ENCODE peak calls at places on chromosomes 4 and X, in nine cellular contexts. One of them, this sample, is unnamed.

GRCh38 chr4:78356251-78356650 is 195.3 kb upstream of the ANXA3 start:
- DNase-seq in SK-N-SH: no peak
- DNase-seq in MM.1S: no peak
- DNase-seq in neural progenitor cell: no peak
- DNase-seq in GM23248: no peak
- DNase-seq in HCT116: no peak
- DNase-seq in PC-3: no peak
- DNase-seq in GM23338: no peak
- DNase-seq in OCI-LY7: no peak
- DNase-seq in this sample: no peak

GRCh38 chr4:184450743-184451142 is 23.6 kb downstream of the IRF2 start:
- DNase-seq in GM23248: peak; percentile 40
- DNase-seq in SK-N-SH: peak; percentile 59
- DNase-seq in MM.1S: no peak
- DNase-seq in OCI-LY7: no peak
- DNase-seq in HCT116: no peak
- DNase-seq in PC-3: no peak
- DNase-seq in GM23338: no peak
- DNase-seq in neural progenitor cell: no peak
- DNase-seq in this sample: no peak

GRCh38 chr4:158193171-158193749 is 17.0 kb upstream of the TMEM144 start:
- DNase-seq in MM.1S: peak; percentile 55
- DNase-seq in OCI-LY7: peak; percentile 13
- DNase-seq in GM23248: peak; percentile 39
- DNase-seq in PC-3: peak; percentile 62
- DNase-seq in GM23338: peak; percentile 60
- DNase-seq in neural progenitor cell: peak; percentile 39
- DNase-seq in HCT116: peak; percentile 40
- DNase-seq in SK-N-SH: peak; percentile 30
- DNase-seq in this sample: peak; percentile 43

GRCh38 chrX:77441479-77441878 is 5.7 kb upstream of the FGF16 start:
- DNase-seq in PC-3: no peak
- DNase-seq in GM23338: no peak
- DNase-seq in MM.1S: no peak
- DNase-seq in GM23248: no peak
- DNase-seq in HCT116: no peak
- DNase-seq in neural progenitor cell: no peak
- DNase-seq in SK-N-SH: no peak
- DNase-seq in OCI-LY7: no peak
- DNase-seq in this sample: no peak

GRCh38 chrX:38513087-38513742 is 48.1 kb upstream of the TSPAN7 start:
- DNase-seq in neural progenitor cell: no peak
- DNase-seq in SK-N-SH: no peak
- DNase-seq in OCI-LY7: no peak
- DNase-seq in GM23338: no peak
- DNase-seq in HCT116: no peak
- DNase-seq in GM23248: no peak
- DNase-seq in MM.1S: no peak
- DNase-seq in PC-3: peak; percentile 10
- DNase-seq in this sample: peak; percentile 39

GRCh38 chr4:174152717-174153466 is 130.6 kb downstream of the FBXO8 start:
- DNase-seq in GM23338: peak; percentile 54
- DNase-seq in neural progenitor cell: peak; percentile 69
- DNase-seq in OCI-LY7: no peak
- DNase-seq in PC-3: no peak
- DNase-seq in GM23248: no peak
- DNase-seq in HCT116: no peak
- DNase-seq in SK-N-SH: no peak
- DNase-seq in MM.1S: no peak
- DNase-seq in this sample: no peak

GRCh38 chr4:108700358-108700757 is 50.0 kb downstream of the OSTC start:
- DNase-seq in GM23248: peak; percentile 45
- DNase-seq in GM23338: no peak
- DNase-seq in HCT116: no peak
- DNase-seq in neural progenitor cell: no peak
- DNase-seq in SK-N-SH: peak; percentile 17
- DNase-seq in OCI-LY7: no peak
- DNase-seq in PC-3: peak; percentile 7
- DNase-seq in MM.1S: no peak
- DNase-seq in this sample: no peak

GRCh38 chr4:186104114-186104894 is at the start of gene FAM149A:
- DNase-seq in OCI-LY7: no peak
- DNase-seq in GM23248: peak; percentile 12
- DNase-seq in PC-3: no peak
- DNase-seq in HCT116: peak; percentile 19
- DNase-seq in GM23338: peak; percentile 83
- DNase-seq in SK-N-SH: no peak
- DNase-seq in neural progenitor cell: peak; percentile 57
- DNase-seq in MM.1S: peak; percentile 83
- DNase-seq in this sample: peak; percentile 73

GRCh38 chr4:144223129-144223528 is 82.6 kb upstream of the GYPA start:
- DNase-seq in SK-N-SH: no peak
- DNase-seq in HCT116: no peak
- DNase-seq in neural progenitor cell: no peak
- DNase-seq in GM23248: no peak
- DNase-seq in OCI-LY7: no peak
- DNase-seq in GM23338: no peak
- DNase-seq in MM.1S: no peak
- DNase-seq in PC-3: no peak
- DNase-seq in this sample: no peak

GRCh38 chrX:120419465-120419864 is 49.6 kb downstream of the LAMP2 start:
- DNase-seq in SK-N-SH: no peak
- DNase-seq in HCT116: no peak
- DNase-seq in MM.1S: peak; percentile 79
- DNase-seq in GM23338: no peak
- DNase-seq in OCI-LY7: peak; percentile 77
- DNase-seq in GM23248: no peak
- DNase-seq in neural progenitor cell: no peak
- DNase-seq in PC-3: no peak
- DNase-seq in this sample: no peak

GRCh38 chrX:100407784-100408642 is 2.1 kb downstream of the PCDH19 start:
- DNase-seq in MM.1S: no peak
- DNase-seq in OCI-LY7: no peak
- DNase-seq in GM23338: peak; percentile 36
- DNase-seq in neural progenitor cell: peak; percentile 21
- DNase-seq in PC-3: no peak
- DNase-seq in GM23248: no peak
- DNase-seq in SK-N-SH: no peak
- DNase-seq in HCT116: no peak
- DNase-seq in this sample: no peak

GRCh38 chr4:108155373-108155772 is 13.4 kb downstream of the LEF1 start:
- DNase-seq in OCI-LY7: no peak
- DNase-seq in PC-3: no peak
- DNase-seq in GM23338: peak; percentile 81
- DNase-seq in GM23248: no peak
- DNase-seq in MM.1S: no peak
- DNase-seq in SK-N-SH: no peak
- DNase-seq in neural progenitor cell: peak; percentile 76
- DNase-seq in HCT116: no peak
- DNase-seq in this sample: peak; percentile 50

GRCh38 chr4:158599150-158599549 is 72.5 kb downstream of the C4orf46 start:
- DNase-seq in neural progenitor cell: no peak
- DNase-seq in GM23248: peak; percentile 28
- DNase-seq in OCI-LY7: no peak
- DNase-seq in SK-N-SH: no peak
- DNase-seq in HCT116: no peak
- DNase-seq in GM23338: no peak
- DNase-seq in MM.1S: no peak
- DNase-seq in PC-3: peak; percentile 13
- DNase-seq in this sample: no peak

GRCh38 chrX:133523094-133523493 is 107.8 kb upstream of the GPC4 start:
- DNase-seq in GM23338: no peak
- DNase-seq in SK-N-SH: no peak
- DNase-seq in neural progenitor cell: no peak
- DNase-seq in PC-3: peak; percentile 41
- DNase-seq in MM.1S: no peak
- DNase-seq in HCT116: no peak
- DNase-seq in GM23248: peak; percentile 21
- DNase-seq in OCI-LY7: no peak
- DNase-seq in this sample: no peak

GRCh38 chr4:10737335-10737734 is 52.8 kb upstream of the CLNK start:
- DNase-seq in PC-3: no peak
- DNase-seq in neural progenitor cell: no peak
- DNase-seq in SK-N-SH: no peak
- DNase-seq in MM.1S: no peak
- DNase-seq in GM23338: peak; percentile 1
- DNase-seq in GM23248: peak; percentile 5
- DNase-seq in HCT116: no peak
- DNase-seq in OCI-LY7: no peak
- DNase-seq in this sample: no peak

GRCh38 chr4:3766207-3766790 is at the start of gene ADRA2C:
- DNase-seq in GM23248: peak; percentile 59
- DNase-seq in OCI-LY7: no peak
- DNase-seq in SK-N-SH: peak; percentile 87
- DNase-seq in MM.1S: no peak
- DNase-seq in HCT116: no peak
- DNase-seq in GM23338: peak; percentile 51
- DNase-seq in neural progenitor cell: peak; percentile 68
- DNase-seq in PC-3: no peak
- DNase-seq in this sample: peak; percentile 79

GRCh38 chr4:77618383-77619241 is 13.0 kb downstream of the CXCL13 start:
- DNase-seq in SK-N-SH: peak; percentile 68
- DNase-seq in OCI-LY7: peak; percentile 70
- DNase-seq in MM.1S: peak; percentile 71
- DNase-seq in GM23248: peak; percentile 82
- DNase-seq in GM23338: peak; percentile 92
- DNase-seq in neural progenitor cell: peak; percentile 86
- DNase-seq in PC-3: peak; percentile 83
- DNase-seq in HCT116: peak; percentile 67
- DNase-seq in this sample: peak; percentile 91

GRCh38 chrX:45715787-45716186 is 515.1 kb upstream of the DIPK2B start:
- DNase-seq in SK-N-SH: no peak
- DNase-seq in OCI-LY7: no peak
- DNase-seq in neural progenitor cell: no peak
- DNase-seq in MM.1S: no peak
- DNase-seq in GM23248: peak; percentile 51
- DNase-seq in HCT116: no peak
- DNase-seq in GM23338: no peak
- DNase-seq in PC-3: peak; percentile 72
- DNase-seq in this sample: no peak

GRCh38 chr4:151676301-151676700 is 84.5 kb downstream of the GATB start:
- DNase-seq in GM23338: no peak
- DNase-seq in PC-3: peak; percentile 75
- DNase-seq in GM23248: peak; percentile 95
- DNase-seq in SK-N-SH: no peak
- DNase-seq in OCI-LY7: no peak
- DNase-seq in neural progenitor cell: no peak
- DNase-seq in MM.1S: no peak
- DNase-seq in HCT116: peak; percentile 8
- DNase-seq in this sample: no peak

GRCh38 chrX:115576676-115577075 is 15.7 kb downstream of the PLS3 start:
- DNase-seq in GM23248: no peak
- DNase-seq in OCI-LY7: no peak
- DNase-seq in HCT116: no peak
- DNase-seq in GM23338: no peak
- DNase-seq in SK-N-SH: no peak
- DNase-seq in MM.1S: no peak
- DNase-seq in PC-3: no peak
- DNase-seq in neural progenitor cell: no peak
- DNase-seq in this sample: no peak
- H3K27ac ChIP-seq in GM23248: no peak overlapping the region
- H3K27ac ChIP-seq in OCI-LY7: no peak overlapping the region
- H3K27ac ChIP-seq in HCT116: no peak overlapping the region
- H3K27ac ChIP-seq in GM23338: no peak overlapping the region
- H3K27ac ChIP-seq in SK-N-SH: no peak overlapping the region
- H3K27ac ChIP-seq in MM.1S: no peak overlapping the region
- H3K27ac ChIP-seq in PC-3: peak overlapping the region; percentile 97
- H3K27ac ChIP-seq in neural progenitor cell: no peak overlapping the region
- H3K27ac ChIP-seq in this sample: no peak overlapping the region

GRCh38 chr4:128285085-128286023 is 2.3 kb downstream of the PGRMC2 start:
- DNase-seq in GM23248: peak; percentile 85
- DNase-seq in neural progenitor cell: no peak
- DNase-seq in GM23338: no peak
- DNase-seq in OCI-LY7: no peak
- DNase-seq in SK-N-SH: no peak
- DNase-seq in HCT116: no peak
- DNase-seq in PC-3: peak; percentile 27
- DNase-seq in MM.1S: no peak
- DNase-seq in this sample: peak; percentile 35
- TF ChIP-seq EZH2phosphoT487 in GM23248: no peak
- TF ChIP-seq EZH2phosphoT487 in neural progenitor cell: no peak
- TF ChIP-seq EZH2phosphoT487 in GM23338: no peak
- TF ChIP-seq EZH2phosphoT487 in OCI-LY7: no peak
- TF ChIP-seq EZH2phosphoT487 in SK-N-SH: no peak
- TF ChIP-seq EZH2phosphoT487 in HCT116: no peak
- TF ChIP-seq EZH2phosphoT487 in PC-3: no peak
- TF ChIP-seq EZH2phosphoT487 in MM.1S: no peak
- TF ChIP-seq EZH2phosphoT487 in this sample: no peak

GRCh38 chr4:75729836-75730235 is 5.5 kb downstream of the USO1 start:
- DNase-seq in PC-3: no peak
- DNase-seq in MM.1S: no peak
- DNase-seq in GM23338: no peak
- DNase-seq in SK-N-SH: no peak
- DNase-seq in OCI-LY7: no peak
- DNase-seq in GM23248: no peak
- DNase-seq in HCT116: no peak
- DNase-seq in neural progenitor cell: no peak
- DNase-seq in this sample: no peak
- H3K27ac ChIP-seq in PC-3: no peak overlapping the region
- H3K27ac ChIP-seq in MM.1S: no peak overlapping the region
- H3K27ac ChIP-seq in GM23338: no peak overlapping the region
- H3K27ac ChIP-seq in SK-N-SH: no peak overlapping the region
- H3K27ac ChIP-seq in OCI-LY7: no peak overlapping the region
- H3K27ac ChIP-seq in GM23248: no peak overlapping the region
- H3K27ac ChIP-seq in HCT116: no peak overlapping the region
- H3K27ac ChIP-seq in neural progenitor cell: no peak overlapping the region
- H3K27ac ChIP-seq in this sample: peak overlapping the region; percentile 30

GRCh38 chr4:41057456-41057855 is 156.9 kb downstream of the APBB2 start:
- DNase-seq in OCI-LY7: no peak
- DNase-seq in PC-3: peak; percentile 10
- DNase-seq in neural progenitor cell: no peak
- DNase-seq in MM.1S: no peak
- DNase-seq in GM23338: no peak
- DNase-seq in SK-N-SH: no peak
- DNase-seq in HCT116: no peak
- DNase-seq in GM23248: peak; percentile 33
- DNase-seq in this sample: no peak

GRCh38 chr4:41060352-41061318 is 153.7 kb downstream of the APBB2 start:
- DNase-seq in neural progenitor cell: no peak
- DNase-seq in GM23338: no peak
- DNase-seq in OCI-LY7: no peak
- DNase-seq in GM23248: peak; percentile 62
- DNase-seq in MM.1S: no peak
- DNase-seq in HCT116: no peak
- DNase-seq in SK-N-SH: no peak
- DNase-seq in PC-3: no peak
- DNase-seq in this sample: no peak

GRCh38 chr4:41064953-41065352 is 149.4 kb downstream of the APBB2 start:
- DNase-seq in neural progenitor cell: no peak
- DNase-seq in MM.1S: no peak
- DNase-seq in GM23338: no peak
- DNase-seq in OCI-LY7: no peak
- DNase-seq in GM23248: no peak
- DNase-seq in PC-3: no peak
- DNase-seq in HCT116: no peak
- DNase-seq in SK-N-SH: no peak
- DNase-seq in this sample: no peak

GRCh38 chr4:41058426-41058825 is 155.9 kb downstream of the APBB2 start:
- DNase-seq in GM23338: no peak
- DNase-seq in GM23248: peak; percentile 26
- DNase-seq in SK-N-SH: no peak
- DNase-seq in MM.1S: no peak
- DNase-seq in neural progenitor cell: no peak
- DNase-seq in OCI-LY7: no peak
- DNase-seq in PC-3: no peak
- DNase-seq in HCT116: no peak
- DNase-seq in this sample: no peak

GRCh38 chr4:41061482-41062185 is 152.7 kb downstream of the APBB2 start:
- DNase-seq in neural progenitor cell: no peak
- DNase-seq in GM23338: no peak
- DNase-seq in OCI-LY7: no peak
- DNase-seq in GM23248: peak; percentile 28
- DNase-seq in SK-N-SH: no peak
- DNase-seq in MM.1S: no peak
- DNase-seq in HCT116: no peak
- DNase-seq in PC-3: no peak
- DNase-seq in this sample: no peak
- TF ChIP-seq EZH2phosphoT487 in neural progenitor cell: no peak
- TF ChIP-seq EZH2phosphoT487 in GM23338: no peak
- TF ChIP-seq EZH2phosphoT487 in OCI-LY7: no peak
- TF ChIP-seq EZH2phosphoT487 in GM23248: no peak
- TF ChIP-seq EZH2phosphoT487 in SK-N-SH: no peak
- TF ChIP-seq EZH2phosphoT487 in MM.1S: no peak
- TF ChIP-seq EZH2phosphoT487 in HCT116: no peak
- TF ChIP-seq EZH2phosphoT487 in PC-3: no peak
- TF ChIP-seq EZH2phosphoT487 in this sample: no peak